ENCODE peak calls at places on chromosomes 1 and 21, in five cellular contexts. G is activated CD8-positive, alpha-beta T cell treated with anti-CD3 and anti-CD28 coated beads, Interleukin-2, amount 10 ng/mL, durations not matched to agents 7 days and 5 days; V is esophagus squamous epithelium; F is adipocyte; E is LHCN-M2. R is an unnamed sample.

GRCh38 chr21:38488640-38489282 is 9.5 kb downstream of the ERG start:
- DNase-seq in G (no peak), V (no peak), F (no peak), E (no peak), R (no peak)

GRCh38 chr21:39217356-39218081 is 34.3 kb upstream of the PSMG1 start:
- DNase-seq in G (no peak), V (no peak), F (no peak), E (peak), R (no peak)

GRCh38 chr1:166703141-166703540 is 136.1 kb upstream of the POGK start:
- DNase-seq in G (no peak), V (no peak), F (no peak), E (no peak), R (no peak)

GRCh38 chr21:45847870-45848269 is 133.7 kb upstream of the COL6A1 start:
- DNase-seq in G (no peak), V (no peak), F (no peak), E (no peak), R (no peak)

GRCh38 chr1:24386241-24386640 is 27.3 kb downstream of the STPG1 start:
- DNase-seq in G (peak), V (no peak), F (no peak), E (no peak), R (no peak)

GRCh38 chr1:78440381-78440793 is 50.4 kb upstream of the PTGFR start:
- DNase-seq in G (no peak), V (no peak), F (peak), E (peak), R (no peak)

GRCh38 chr1:182084487-182085316 is 23.2 kb upstream of the ZNF648 start:
- DNase-seq in G (peak), V (peak), F (peak), E (peak), R (peak)

GRCh38 chr1:180916771-180917170 is 4.1 kb downstream of the KIAA1614 start:
- DNase-seq in G (no peak), V (no peak), F (no peak), E (no peak), R (no peak)

GRCh38 chr1:200867018-200867811 is 5.6 kb upstream of the GPR25 start:
- DNase-seq in G (no peak), V (no peak), F (no peak), E (no peak), R (no peak)

GRCh38 chr1:206469411-206469932 is 804 bp upstream of the IKBKE start:
- DNase-seq in G (peak), V (no peak), F (no peak), E (no peak), R (no peak)

GRCh38 chr1:156804572-156805243 is 11.9 kb downstream of the SH2D2A start:
- DNase-seq in G (no peak), V (no peak), F (peak), E (no peak), R (peak)

GRCh38 chr1:228205526-228206436 is 2.1 kb upstream of the OBSCN start:
- DNase-seq in G (no peak), V (no peak), F (no peak), E (no peak), R (no peak)

GRCh38 chr1:151013518-151013917 is 5.3 kb downstream of the PRUNE1 start:
- DNase-seq in G (no peak), V (no peak), F (no peak), E (no peak), R (no peak)

GRCh38 chr1:5444365-5444890 is 547.8 kb downstream of the NPHP4 start:
- DNase-seq in G (no peak), V (no peak), F (no peak), E (no peak), R (no peak)

GRCh38 chr21:26169611-26170470 is 729 bp downstream of the APP start:
- DNase-seq in G (peak), V (no peak), F (peak), E (peak), R (no peak)

GRCh38 chr1:184801503-184801902 is 46.8 kb upstream of the EDEM3 start:
- DNase-seq in G (no peak), V (no peak), F (peak), E (peak), R (no peak)

GRCh38 chr1:165444897-165445370 is at the start of gene RXRG:
- DNase-seq in G (peak), V (no peak), F (peak), E (peak), R (no peak)

GRCh38 chr1:214002472-214002871 is 14.7 kb downstream of the PROX1 start:
- DNase-seq in G (no peak), V (no peak), F (peak), E (peak), R (no peak)

GRCh38 chr1:201324821-201325677 is 41.7 kb downstream of the PKP1 start:
- DNase-seq in G (no peak), V (no peak), F (no peak), E (no peak), R (no peak)

GRCh38 chr1:15432327-15432726 is 5.9 kb upstream of the CTRC start:
- DNase-seq in G (no peak), V (no peak), F (no peak), E (peak), R (no peak)

GRCh38 chr1:160681891-160682140 is 29.8 kb downstream of the CD48 start:
- DNase-seq in G (no peak), V (no peak), F (no peak), E (no peak), R (no peak)

GRCh38 chr1:69441496-69441895 is 126.2 kb upstream of the LRRC7 start:
- DNase-seq in G (no peak), V (no peak), F (no peak), E (no peak), R (no peak)